ENCODE peak calls at places on chromosomes 4 and X, in nine cellular contexts. U is GM13976, W is AG10803, M is endodermal cell, A is GM12865, I is H9, R is B cell, T is progenitor cell of endocrine pancreas, B is colonic mucosa. F is an unnamed sample.

GRCh38 chr4:175459571-175459970 is 352.5 kb downstream of the GPM6A start:
- DNase-seq in U (no peak), W (no peak), M (no peak), A (no peak), I (no peak), R (no peak), T (no peak), B (no peak), F (no peak)

GRCh38 chr4:135838889-135839288 is 1637.3 kb upstream of the PABPC4L start:
- DNase-seq in U (no peak), W (no peak), M (peak; percentile 79), A (no peak), I (peak; percentile 55), R (no peak), T (no peak), B (no peak), F (no peak)

GRCh38 chr4:5162909-5163508 is 111.7 kb downstream of the STK32B start:
- DNase-seq in U (no peak), W (no peak), M (no peak), A (no peak), I (peak; percentile 13), R (no peak), T (no peak), B (no peak), F (no peak)

GRCh38 chr4:48108309-48109073 is 25.6 kb downstream of the TXK start:
- DNase-seq in U (no peak), W (no peak), M (no peak), A (no peak), I (no peak), R (no peak), T (no peak), B (no peak), F (no peak)

GRCh38 chr4:69714086-69714485 is 46.3 kb downstream of the SULT1B1 start:
- DNase-seq in U (no peak), W (no peak), M (no peak), A (no peak), I (no peak), R (no peak), T (no peak), B (no peak), F (no peak)

GRCh38 chr4:85677286-85677685 is 202.3 kb downstream of the ARHGAP24 start:
- DNase-seq in U (no peak), W (no peak), M (no peak), A (no peak), I (no peak), R (no peak), T (no peak), B (no peak), F (no peak)

GRCh38 chr4:1211371-1211770 is 37.6 kb downstream of the CTBP1 start:
- DNase-seq in U (no peak), W (no peak), M (no peak), A (no peak), I (no peak), R (no peak), T (no peak), B (no peak), F (no peak)

GRCh38 chrX:85024044-85024443 is 20.4 kb downstream of the APOOL start:
- DNase-seq in U (no peak), W (peak; percentile 1), M (no peak), A (no peak), I (no peak), R (no peak), T (no peak), B (no peak), F (no peak)

GRCh38 chr4:14743601-14744000 is 258.7 kb upstream of the CPEB2 start:
- DNase-seq in U (no peak), W (peak; percentile 4), M (no peak), A (no peak), I (no peak), R (no peak), T (no peak), B (no peak), F (no peak)

GRCh38 chr4:45663495-45664148 is 460.2 kb downstream of the GABRG1 start:
- DNase-seq in U (no peak), W (no peak), M (no peak), A (no peak), I (no peak), R (no peak), T (no peak), B (no peak), F (no peak)

GRCh38 chr4:36281384-36282106 is at the start of gene DTHD1:
- DNase-seq in U (no peak), W (no peak), M (no peak), A (no peak), I (no peak), R (no peak), T (no peak), B (no peak), F (no peak)

GRCh38 chrX:49164589-49165360 is 2.2 kb downstream of the MAGIX start:
- DNase-seq in U (no peak), W (no peak), M (no peak), A (no peak), I (no peak), R (no peak), T (no peak), B (no peak), F (no peak)

GRCh38 chrX:49160908-49161307 is 1.6 kb upstream of the MAGIX start:
- DNase-seq in U (no peak), W (no peak), M (no peak), A (no peak), I (no peak), R (no peak), T (no peak), B (no peak), F (no peak)

GRCh38 chrX:49165901-49166881 is 3.6 kb downstream of the MAGIX start:
- DNase-seq in U (no peak), W (peak; percentile 62), M (peak; percentile 94), A (peak; percentile 87), I (peak; percentile 94), R (peak; percentile 79), T (peak; percentile 72), B (peak; percentile 86), F (peak; percentile 51)

GRCh38 chrX:49162620-49163019 is at the start of gene MAGIX:
- DNase-seq in U (no peak), W (no peak), M (peak; percentile 71), A (no peak), I (peak; percentile 40), R (no peak), T (no peak), B (no peak), F (no peak)

DNA sequence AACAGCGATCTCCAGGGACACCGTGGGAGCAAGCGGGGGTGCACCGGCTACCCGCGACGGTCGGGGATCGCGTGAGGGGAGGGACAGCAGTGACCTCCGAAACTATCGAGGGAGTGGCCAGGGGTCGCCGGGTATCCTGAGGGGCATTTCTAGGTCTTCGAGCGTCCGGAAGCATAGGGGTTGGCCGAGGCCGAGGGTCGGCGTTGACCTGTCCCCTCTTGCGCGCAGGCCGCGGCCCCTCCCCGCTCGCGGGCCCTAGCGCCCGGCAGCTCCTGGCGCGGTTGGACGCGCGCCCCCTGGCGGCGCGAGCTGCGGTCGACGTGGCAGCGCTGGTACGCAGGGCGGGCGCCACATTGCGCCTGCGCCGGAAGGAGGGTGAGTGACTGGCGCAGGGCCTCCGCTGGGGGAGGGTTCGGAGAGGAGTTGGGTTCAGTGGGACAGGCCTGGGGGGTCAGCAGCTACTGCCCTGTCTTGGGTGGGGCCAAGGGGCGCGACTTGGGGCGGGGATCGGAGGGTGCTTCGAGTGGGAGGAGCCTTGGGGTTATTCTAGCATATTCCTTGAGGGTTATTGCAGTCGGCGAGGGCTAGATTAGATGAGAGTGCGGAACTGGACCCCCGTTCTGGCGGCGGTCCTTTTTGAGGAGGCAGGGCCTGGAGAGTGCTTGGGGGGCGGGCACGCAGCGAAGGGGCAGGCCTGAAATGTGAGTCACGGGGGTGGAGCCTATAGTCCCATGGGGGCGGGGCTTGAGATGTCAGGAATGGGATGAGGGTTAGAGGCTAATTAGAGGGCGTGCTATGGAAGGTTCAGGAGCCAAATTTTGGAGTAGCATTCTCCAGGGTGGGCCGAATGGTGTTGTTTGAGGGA is 1.2 kb downstream of the MAGIX start:
- DNase-seq in U (peak; percentile 84), W (peak; percentile 75), M (peak; percentile 94), A (peak; percentile 90), I (peak; percentile 89), R (peak; percentile 92), T (peak; percentile 63), B (peak; percentile 92), F (peak; percentile 87)
- TF ChIP-seq CTCF in U (peak; percentile 94), W (peak; percentile 30), M (peak; percentile 83), A (peak; percentile 72), I (peak; percentile 70), R (peak; percentile 67), T (peak; percentile 79), B (peak; percentile 65), F (peak; percentile 62)

GRCh38 chrX:15761564-15762191 is 23.6 kb downstream of the CA5B start:
- DNase-seq in U (peak; percentile 58), W (peak; percentile 31), M (peak; percentile 79), A (peak; percentile 52), I (peak; percentile 60), R (peak; percentile 58), T (no peak), B (peak; percentile 26), F (peak; percentile 25)
- TF ChIP-seq CTCF in U (peak; percentile 62), W (peak; percentile 74), M (peak; percentile 95), A (peak; percentile 67), I (peak; percentile 95), R (peak; percentile 62), T (peak; percentile 76), B (peak; percentile 74), F (no peak)

GRCh38 chr4:72911316-72911715 is 158.2 kb downstream of the COX18 start:
- DNase-seq in U (no peak), W (no peak), M (no peak), A (no peak), I (no peak), R (no peak), T (no peak), B (no peak), F (no peak)

GRCh38 chr4:72909461-72909860 is 160.1 kb downstream of the COX18 start:
- DNase-seq in U (no peak), W (peak; percentile 4), M (peak; percentile 77), A (no peak), I (peak; percentile 48), R (no peak), T (no peak), B (no peak), F (no peak)
- TF ChIP-seq CTCF in U (no peak), W (peak; percentile 50), M (peak; percentile 84), A (peak; percentile 5), I (peak; percentile 76), R (no peak), T (peak; percentile 61), B (no peak), F (no peak)

GRCh38 chr4:111960241-111960667 is 185.0 kb upstream of the FAM241A start:
- DNase-seq in U (peak; percentile 6), W (peak; percentile 60), M (no peak), A (peak; percentile 54), I (no peak), R (no peak), T (no peak), B (no peak), F (peak; percentile 22)

GRCh38 chr4:111963158-111963557 is 182.1 kb upstream of the FAM241A start:
- DNase-seq in U (no peak), W (no peak), M (no peak), A (no peak), I (no peak), R (no peak), T (no peak), B (no peak), F (no peak)

GRCh38 chr4:111957992-111958391 is 187.3 kb upstream of the FAM241A start:
- DNase-seq in U (no peak), W (no peak), M (no peak), A (no peak), I (no peak), R (no peak), T (no peak), B (peak; percentile 33), F (no peak)

GRCh38 chr4:111959202-111959601 is 186.1 kb upstream of the FAM241A start:
- DNase-seq in U (no peak), W (peak; percentile 33), M (no peak), A (peak; percentile 9), I (no peak), R (no peak), T (no peak), B (peak; percentile 29), F (no peak)

GRCh38 chr4:111961806-111962205 is 183.4 kb upstream of the FAM241A start:
- DNase-seq in U (no peak), W (peak; percentile 42), M (no peak), A (no peak), I (no peak), R (no peak), T (no peak), B (no peak), F (no peak)
- TF ChIP-seq CTCF in U (no peak), W (no peak), M (no peak), A (no peak), I (no peak), R (no peak), T (no peak), B (no peak), F (no peak)

F was measured in GM20000.